ENCODE peak calls at places on chromosome 18, in four cellular contexts. O is mammary epithelial cell; G is neural progenitor cell; H is naive thymus-derived CD4-positive, alpha-beta T cell. X is an unnamed sample.

GRCh38 chr18:371616-371998 is 103.8 kb upstream of the THOC1 start:
- DNase-seq in O (no peak), G (no peak), H (no peak), X (no peak)

GRCh38 chr18:43606800-43607199 is 329.5 kb upstream of the SYT4 start:
- DNase-seq in O (no peak), G (no peak), H (no peak), X (no peak)

GRCh38 chr18:7585272-7585670 is 18.2 kb downstream of the PTPRM start:
- DNase-seq in O (no peak), G (no peak), H (no peak), X (no peak)

GRCh38 chr18:36078751-36079529 is 11.6 kb upstream of the RPRD1A start:
- DNase-seq in O (peak; percentile 52), G (no peak), H (no peak), X (no peak)

GRCh38 chr18:50644807-50645206 is 84.9 kb downstream of the MAPK4 start:
- DNase-seq in O (no peak), G (peak; percentile 54), H (no peak), X (no peak)

GRCh38 chr18:55588001-55588875 is at the start of gene TCF4:
- DNase-seq in O (peak; percentile 35), G (peak; percentile 86), H (peak; percentile 14), X (no peak)

GRCh38 chr18:13264986-13265900 is 46.7 kb downstream of the LDLRAD4 start:
- DNase-seq in O (no peak), G (no peak), H (no peak), X (no peak)

GRCh38 chr18:70207181-70207580 is 1.7 kb upstream of the RTTN start:
- DNase-seq in O (no peak), G (peak; percentile 3), H (no peak), X (no peak)

GRCh38 chr18:38019292-38019691 is 453.7 kb upstream of the CELF4 start:
- DNase-seq in O (no peak), G (peak; percentile 10), H (no peak), X (no peak)

GRCh38 chr18:60266558-60266957 is 106.0 kb downstream of the MC4R start:
- DNase-seq in O (no peak), G (no peak), H (no peak), X (no peak)

GRCh38 chr18:77132369-77133050 is at the start of gene MBP:
- DNase-seq in O (peak; percentile 71), G (peak; percentile 73), H (peak; percentile 68), X (peak; percentile 59)

GRCh38 chr18:50861617-50862016 is 17.3 kb upstream of the ME2 start:
- DNase-seq in O (no peak), G (no peak), H (no peak), X (no peak)

GRCh38 chr18:36623681-36624080 is 205.1 kb downstream of the TPGS2 start:
- DNase-seq in O (no peak), G (no peak), H (no peak), X (no peak)

GRCh38 chr18:79941473-79942119 is 9.9 kb downstream of the SLC66A2 start:
- DNase-seq in O (no peak), G (no peak), H (no peak), X (no peak)

GRCh38 chr18:48351216-48352050 is 57.8 kb downstream of the ZBTB7C start:
- DNase-seq in O (no peak), G (no peak), H (no peak), X (no peak)

GRCh38 chr18:40875101-40875500 is 1079.9 kb upstream of the PIK3C3 start:
- DNase-seq in O (no peak), G (no peak), H (no peak), X (no peak)

GRCh38 chr18:71040161-71040560 is 751.3 kb downstream of the SOCS6 start:
- DNase-seq in O (no peak), G (no peak), H (no peak), X (no peak)

GRCh38 chr18:61992285-61992684 is 99.5 kb upstream of the RNF152 start:
- DNase-seq in O (peak; percentile 80), G (no peak), H (no peak), X (no peak)

GRCh38 chr18:54119524-54120019 is 104.9 kb downstream of the MBD2 start:
- DNase-seq in O (peak; percentile 51), G (peak; percentile 73), H (peak; percentile 22), X (no peak)

GRCh38 chr18:9707381-9708056 is 582 bp upstream of the RAB31 start:
- DNase-seq in O (no peak), G (no peak), H (no peak), X (no peak)

GRCh38 chr18:13279181-13280065 is 60.9 kb downstream of the LDLRAD4 start:
- DNase-seq in O (no peak), G (no peak), H (peak; percentile 40), X (no peak)

GRCh38 chr18:63162271-63163014 is 157.1 kb downstream of the BCL2 start:
- DNase-seq in O (peak; percentile 11), G (no peak), H (no peak), X (no peak)

GRCh38 chr18:59861963-59862819 is 37.6 kb upstream of the PMAIP1 start:
- DNase-seq in O (peak; percentile 70), G (no peak), H (no peak), X (no peak)

GRCh38 chr18:67410671-67411070 is 105.8 kb downstream of the DSEL start:
- DNase-seq in O (no peak), G (no peak), H (no peak), X (no peak)

GRCh38 chr18:21242141-21243040 is at the start of gene GREB1L:
- DNase-seq in O (peak; percentile 76), G (peak; percentile 93), H (no peak), X (no peak)

GRCh38 chr18:77851798-77852197 is 602.1 kb downstream of the GALR1 start:
- DNase-seq in O (no peak), G (no peak), H (no peak), X (no peak)

GRCh38 chr18:55706893-55707292 is 118.9 kb upstream of the TCF4 start:
- DNase-seq in O (peak; percentile 69), G (no peak), H (no peak), X (no peak)

GRCh38 chr18:69387181-69387580 is 13.5 kb upstream of the DOK6 start:
- DNase-seq in O (no peak), G (peak; percentile 30), H (no peak), X (no peak)

GRCh38 chr18:77046409-77046808 is 86.2 kb downstream of the MBP start:
- DNase-seq in O (no peak), G (no peak), H (no peak), X (no peak)

GRCh38 chr18:13216732-13217465 is 1.7 kb upstream of the LDLRAD4 start:
- DNase-seq in O (no peak), G (peak; percentile 75), H (peak; percentile 58), X (peak; percentile 45)

GRCh38 chr18:62605685-62606084 is 82.9 kb downstream of the ZCCHC2 start:
- DNase-seq in O (no peak), G (peak; percentile 49), H (no peak), X (no peak)

GRCh38 chr18:76219023-76219422 is 276.0 kb downstream of the ZNF516 start:
- DNase-seq in O (no peak), G (no peak), H (no peak), X (no peak)

GRCh38 chr18:34028341-34028740 is 196.4 kb downstream of the NOL4 start:
- DNase-seq in O (no peak), G (no peak), H (no peak), X (no peak)

GRCh38 chr18:32803571-32803970 is 30.7 kb upstream of the KLHL14 start:
- DNase-seq in O (no peak), G (peak; percentile 74), H (no peak), X (no peak)

GRCh38 chr18:31512203-31512764 is 14.3 kb downstream of the DSG2 start:
- DNase-seq in O (peak; percentile 91), G (no peak), H (no peak), X (no peak)

GRCh38 chr18:32661486-32662299 is 111.1 kb downstream of the KLHL14 start:
- DNase-seq in O (peak; percentile 72), G (no peak), H (no peak), X (no peak)

GRCh38 chr18:69631281-69631680 is 230.6 kb downstream of the DOK6 start:
- DNase-seq in O (peak; percentile 1), G (no peak), H (no peak), X (no peak)

GRCh38 chr18:42922363-42922762 is 193.1 kb downstream of the RIT2 start:
- DNase-seq in O (no peak), G (no peak), H (no peak), X (no peak)

DNA sequence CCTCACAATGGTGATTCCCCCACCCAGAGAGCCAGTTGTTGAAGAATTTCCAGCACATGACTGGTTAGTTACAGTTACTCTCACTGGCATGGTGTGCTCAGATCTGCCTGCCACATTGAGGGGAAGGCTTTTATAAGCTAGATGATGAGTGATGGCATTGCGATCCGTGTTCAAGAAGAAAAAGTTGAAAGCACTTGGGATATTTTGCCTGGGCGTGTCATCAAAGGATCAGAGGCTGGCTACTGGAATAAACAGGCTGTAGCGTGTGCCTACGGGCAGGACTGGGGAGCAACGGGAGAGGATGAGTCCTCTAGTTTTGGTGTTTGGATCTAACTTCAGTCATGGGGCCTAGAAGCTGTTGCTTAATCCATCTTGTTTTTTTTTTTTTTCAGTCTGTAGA is 175.0 kb downstream of the SETBP1 start:
- DNase-seq in O (peak; percentile 72), G (no peak), H (no peak), X (no peak)
- H3K4me1 ChIP-seq in O (peaks cover 23% of the 10 kb centered on the region), G (no peaks in the 10 kb centered on the region), H (no peaks in the 10 kb centered on the region), X (no peaks in the 10 kb centered on the region)

GRCh38 chr18:30183766-30184165 is 858.8 kb downstream of the DSC3 start:
- DNase-seq in O (no peak), G (no peak), H (no peak), X (no peak)
- H3K27ac ChIP-seq in O (no peak overlapping the region), G (no peak overlapping the region), H (no peak overlapping the region), X (no peak overlapping the region)

GRCh38 chr18:58572181-58572580 is 56.7 kb downstream of the ALPK2 start:
- DNase-seq in O (peak; percentile 89), G (no peak), H (no peak), X (no peak)

GRCh38 chr18:58569490-58569911 is 59.4 kb downstream of the ALPK2 start:
- DNase-seq in O (no peak), G (no peak), H (no peak), X (no peak)

GRCh38 chr18:58570360-58571064 is 58.4 kb downstream of the ALPK2 start:
- DNase-seq in O (peak; percentile 36), G (no peak), H (no peak), X (no peak)

GRCh38 chr18:58576641-58577251 is 52.1 kb downstream of the ALPK2 start:
- DNase-seq in O (no peak), G (no peak), H (no peak), X (no peak)

GRCh38 chr18:58572680-58573079 is 56.2 kb downstream of the ALPK2 start:
- DNase-seq in O (no peak), G (no peak), H (no peak), X (no peak)
- H3K4me1 ChIP-seq in O (peaks cover 16% of the 10 kb centered on the region), G (peaks cover 13% of the 10 kb centered on the region), H (no peaks in the 10 kb centered on the region), X (no peaks in the 10 kb centered on the region)

GRCh38 chr18:39415471-39415870 is 1849.9 kb upstream of the CELF4 start:
- DNase-seq in O (no peak), G (no peak), H (no peak), X (no peak)
- H3K27ac ChIP-seq in O (no peak overlapping the region), G (no peak overlapping the region), H (no peak overlapping the region), X (no peak overlapping the region)

GRCh38 chr18:23822590-23823385 is 133.5 kb downstream of the LAMA3 start:
- DNase-seq in O (peak; percentile 70), G (no peak), H (no peak), X (no peak)

GRCh38 chr18:23824704-23825103 is 135.5 kb downstream of the LAMA3 start:
- DNase-seq in O (peak; percentile 81), G (no peak), H (no peak), X (no peak)

GRCh38 chr18:23825978-23826405 is 136.7 kb downstream of the LAMA3 start:
- DNase-seq in O (peak; percentile 93), G (no peak), H (no peak), X (no peak)

GRCh38 chr18:23825496-23825895 is 136.2 kb downstream of the LAMA3 start:
- DNase-seq in O (no peak), G (no peak), H (no peak), X (no peak)

GRCh38 chr18:23824235-23824634 is 135.0 kb downstream of the LAMA3 start:
- DNase-seq in O (no peak), G (no peak), H (no peak), X (no peak)
- H3K4me1 ChIP-seq in O (peaks cover 58% of the 10 kb centered on the region), G (no peaks in the 10 kb centered on the region), H (no peaks in the 10 kb centered on the region), X (peaks cover 12% of the 10 kb centered on the region)

X was measured in CD8-positive, alpha-beta T cell.